ENCODE peak calls at places on chromosomes 1 and 21, in four cellular contexts. Z, F, Q and A are unnamed samples.

GRCh38 chr21:40902993-40903392 is 56.0 kb upstream of the DSCAM start:
- DNase-seq in Z (no peak), F (no peak), Q (no peak), A (no peak)

GRCh38 chr1:156586892-156587477 is 4.6 kb upstream of the NAXE start:
- DNase-seq in Z (no peak), F (no peak), Q (no peak), A (no peak)

GRCh38 chr1:77925536-77925935 is 37.1 kb downstream of the NEXN start:
- DNase-seq in Z (no peak), F (no peak), Q (no peak), A (no peak)

GRCh38 chr1:93813076-93813475 is 65.9 kb downstream of the DNTTIP2 start:
- DNase-seq in Z (no peak), F (no peak), Q (no peak), A (no peak)

GRCh38 chr1:195878478-195878877 is 729.8 kb downstream of the KCNT2 start:
- DNase-seq in Z (no peak), F (no peak), Q (no peak), A (no peak)

GRCh38 chr1:11948822-11949458 is 14.4 kb downstream of the PLOD1 start:
- DNase-seq in Z (no peak), F (peak; percentile 28), Q (no peak), A (peak; percentile 62)

GRCh38 chr1:184160942-184161698 is 109.6 kb downstream of the TSEN15 start:
- DNase-seq in Z (no peak), F (peak; percentile 30), Q (no peak), A (no peak)

GRCh38 chr1:226349801-226350503 is 41.0 kb upstream of the LIN9 start:
- DNase-seq in Z (no peak), F (no peak), Q (no peak), A (peak; percentile 85)

GRCh38 chr1:203130358-203130992 is 2.9 kb downstream of the ADORA1 start:
- DNase-seq in Z (no peak), F (no peak), Q (no peak), A (no peak)

GRCh38 chr1:32241011-32241763 is 5.8 kb upstream of the FAM167B start:
- DNase-seq in Z (peak; percentile 15), F (peak; percentile 53), Q (no peak), A (no peak)

GRCh38 chr1:228457396-228458176 is 29.6 kb upstream of the RNF187 start:
- DNase-seq in Z (peak; percentile 68), F (peak; percentile 81), Q (peak; percentile 64), A (peak; percentile 99)

GRCh38 chr21:46009951-46010655 is 28.5 kb downstream of the COL6A1 start:
- DNase-seq in Z (no peak), F (no peak), Q (no peak), A (no peak)

GRCh38 chr21:26840912-26841311 is 4.3 kb downstream of the ADAMTS1 start:
- DNase-seq in Z (no peak), F (no peak), Q (no peak), A (no peak)

GRCh38 chr21:35521293-35521692 is 472.2 kb upstream of the RUNX1 start:
- DNase-seq in Z (no peak), F (no peak), Q (no peak), A (no peak)

GRCh38 chr1:157704878-157705277 is 4.3 kb upstream of the FCRL3 start:
- DNase-seq in Z (no peak), F (no peak), Q (no peak), A (peak; percentile 84)

GRCh38 chr1:24694380-24694843 is 50.8 kb upstream of the CLIC4 start:
- DNase-seq in Z (no peak), F (no peak), Q (no peak), A (peak; percentile 18)

GRCh38 chr1:224540535-224540934 is 75.6 kb upstream of the CNIH3 start:
- DNase-seq in Z (no peak), F (no peak), Q (no peak), A (no peak)

GRCh38 chr1:194535369-194535768 is 1349.0 kb upstream of the B3GALT2 start:
- DNase-seq in Z (no peak), F (no peak), Q (no peak), A (no peak)

GRCh38 chr21:41825881-41826280 is 53.3 kb downstream of the PRDM15 start:
- DNase-seq in Z (no peak), F (no peak), Q (no peak), A (no peak)

GRCh38 chr1:213284626-213285025 is 233.6 kb downstream of the RPS6KC1 start:
- DNase-seq in Z (no peak), F (no peak), Q (no peak), A (no peak)

GRCh38 chr1:38053416-38054091 is 7.0 kb upstream of the POU3F1 start:
- DNase-seq in Z (no peak), F (no peak), Q (no peak), A (no peak)

GRCh38 chr1:17912491-17912890 is 157.4 kb downstream of the ACTL8 start:
- DNase-seq in Z (no peak), F (no peak), Q (no peak), A (no peak)

GRCh38 chr21:29145354-29145782 is 14.9 kb downstream of the MAP3K7CL start:
- DNase-seq in Z (no peak), F (no peak), Q (no peak), A (no peak)

GRCh38 chr1:213122514-213122929 is 71.5 kb downstream of the RPS6KC1 start:
- DNase-seq in Z (no peak), F (no peak), Q (no peak), A (peak; percentile 57)